ENCODE peak calls at places on chromosomes 16 and 17, in nine cellular contexts. A, G, S, J, L, R, I, Q and W are unnamed samples.

GRCh38 chr16:30458561-30459394 is 13.1 kb upstream of the SEPHS2 start:
- DNase-seq in G (peak; percentile 67), A (no peak), S (peak; percentile 52), R (no peak), L (peak; percentile 51), I (peak; percentile 39), Q (peak; percentile 52), J (no peak), W (peak; percentile 91)

GRCh38 chr16:68823401-68823800 is 19.9 kb upstream of the TANGO6 start:
- DNase-seq in S (no peak), I (no peak), G (no peak), R (no peak), Q (no peak), L (no peak), A (no peak), J (peak; percentile 85), W (no peak)

GRCh38 chr17:32283745-32284207 is 18.1 kb downstream of the RHBDL3 start:
- DNase-seq in R (no peak), L (no peak), S (no peak), Q (no peak), I (no peak), J (peak; percentile 11), G (no peak), A (peak; percentile 50), W (peak; percentile 25)

GRCh38 chr17:51000835-51001638 is 119.6 kb downstream of the SPAG9 start:
- DNase-seq in J (peak; percentile 44), G (no peak), I (no peak), Q (no peak), R (no peak), A (peak; percentile 47), L (peak; percentile 21), S (no peak), W (peak; percentile 21)

GRCh38 chr17:74856113-74856512 is 3.6 kb downstream of the GRIN2C start:
- DNase-seq in I (no peak), R (no peak), Q (no peak), J (no peak), A (no peak), L (no peak), S (no peak), G (no peak), W (no peak)

GRCh38 chr16:345686-346231 is 6.8 kb downstream of the AXIN1 start:
- DNase-seq in L (no peak), Q (no peak), I (no peak), A (no peak), G (no peak), S (no peak), R (no peak), J (no peak), W (no peak)

GRCh38 chr16:46916980-46917379 is 32.8 kb downstream of the GPT2 start:
- DNase-seq in R (no peak), G (no peak), A (no peak), I (no peak), S (no peak), J (no peak), L (no peak), Q (no peak), W (peak; percentile 10)

GRCh38 chr17:8747731-8748130 is 3.1 kb upstream of the CCDC42 start:
- DNase-seq in L (no peak), G (no peak), J (no peak), Q (no peak), R (no peak), I (no peak), S (no peak), A (no peak), W (no peak)

GRCh38 chr17:34756670-34757021 is 177.3 kb downstream of the TMEM132E start:
- DNase-seq in G (no peak), L (no peak), A (no peak), S (no peak), Q (no peak), I (peak; percentile 36), J (no peak), R (no peak), W (no peak)

GRCh38 chr17:58960068-58960467 is 146.6 kb downstream of the TRIM37 start:
- DNase-seq in I (no peak), L (no peak), S (no peak), J (peak; percentile 23), Q (no peak), A (no peak), G (no peak), R (no peak), W (no peak)

GRCh38 chr16:11843861-11844260 is 7.5 kb downstream of the RSL1D1 start:
- DNase-seq in G (no peak), J (no peak), A (no peak), Q (no peak), R (no peak), I (no peak), L (no peak), S (no peak), W (no peak)

GRCh38 chr16:48444574-48444973 is 59.4 kb upstream of the SIAH1 start:
- DNase-seq in J (peak; percentile 48), R (no peak), S (no peak), L (no peak), Q (no peak), I (peak; percentile 37), A (peak; percentile 79), G (no peak), W (no peak)

GRCh38 chr16:3846595-3847091 is 33.9 kb downstream of the CREBBP start:
- DNase-seq in L (no peak), A (no peak), Q (no peak), S (no peak), I (no peak), J (no peak), R (no peak), G (no peak), W (no peak)

GRCh38 chr17:20922128-20922670 is 120.6 kb downstream of the USP22 start:
- DNase-seq in S (no peak), L (no peak), Q (no peak), A (no peak), G (no peak), I (peak; percentile 65), J (peak; percentile 20), R (no peak), W (no peak)

GRCh38 chr16:69796285-69797118 is 34.4 kb downstream of the WWP2 start:
- DNase-seq in Q (no peak), S (no peak), R (no peak), J (peak; percentile 30), A (no peak), G (no peak), I (no peak), L (peak; percentile 12), W (peak; percentile 15)

GRCh38 chr17:9557356-9557755 is 18.3 kb downstream of the STX8 start:
- DNase-seq in G (no peak), Q (no peak), R (no peak), A (peak; percentile 12), L (no peak), S (no peak), I (no peak), J (no peak), W (no peak)

GRCh38 chr16:14372471-14372870 is 257.6 kb downstream of the PARN start:
- DNase-seq in Q (no peak), S (no peak), A (no peak), I (no peak), J (no peak), G (no peak), R (no peak), L (no peak), W (peak; percentile 10)

GRCh38 chr16:58348986-58349385 is 43.3 kb upstream of the GINS3 start:
- DNase-seq in Q (no peak), S (no peak), L (no peak), J (no peak), A (no peak), R (no peak), I (no peak), G (no peak), W (no peak)